ENCODE peak calls at places on chromosomes 3 and 15, in four cellular contexts. B is stomach, P is IMR-90, O is mesenchymal stem cell. K is an unnamed sample.

GRCh38 chr3:50676031-50676705 is 1.4 kb downstream of the DOCK3 start:
- DNase-seq in B (no peak), P (no peak), O (no peak), K (no peak)

GRCh38 chr3:31968927-31969418 is 12.1 kb downstream of the OSBPL10 start:
- DNase-seq in B (no peak), P (peak; percentile 93), O (peak; percentile 90), K (no peak)

GRCh38 chr3:117820900-117821299 is 1111.3 kb downstream of the TUSC7 start:
- DNase-seq in B (no peak), P (peak; percentile 66), O (no peak), K (no peak)

GRCh38 chr15:99110581-99111320 is 5.9 kb downstream of the SYNM start:
- DNase-seq in B (no peak), P (peak; percentile 18), O (no peak), K (no peak)

GRCh38 chr3:112046599-112046998 is 12.1 kb downstream of the TMPRSS7 start:
- DNase-seq in B (no peak), P (peak; percentile 59), O (no peak), K (no peak)

GRCh38 chr15:99682455-99682854 is 50.8 kb downstream of the LYSMD4 start:
- DNase-seq in B (no peak), P (peak; percentile 95), O (peak; percentile 82), K (no peak)

GRCh38 chr15:65829150-65829764 is 37.2 kb upstream of the DENND4A start:
- DNase-seq in B (no peak), P (peak; percentile 22), O (peak; percentile 29), K (no peak)

GRCh38 chr15:75648156-75649000 is 666 bp downstream of the SNX33 start:
- DNase-seq in B (peak; percentile 48), P (no peak), O (peak; percentile 74), K (no peak)

GRCh38 chr15:59835801-59836200 is 146.7 kb upstream of the BNIP2 start:
- DNase-seq in B (no peak), P (no peak), O (no peak), K (no peak)

GRCh38 chr3:126146525-126147146 is 33.8 kb downstream of the ALDH1L1 start:
- DNase-seq in B (no peak), P (no peak), O (no peak), K (no peak)

GRCh38 chr15:89139613-89140499 is 51.6 kb downstream of the ABHD2 start:
- DNase-seq in B (no peak), P (no peak), O (no peak), K (peak; percentile 41)

GRCh38 chr3:71101014-71101413 is 482.5 kb downstream of the FOXP1 start:
- DNase-seq in B (no peak), P (peak; percentile 81), O (peak; percentile 82), K (no peak)

GRCh38 chr3:174547801-174548200 is 311.3 kb upstream of the NAALADL2 start:
- DNase-seq in B (no peak), P (peak; percentile 28), O (peak; percentile 5), K (no peak)

GRCh38 chr3:66675383-66675782 is 174.6 kb upstream of the LRIG1 start:
- DNase-seq in B (no peak), P (peak; percentile 74), O (peak; percentile 47), K (no peak)

GRCh38 chr15:87416591-87417257 is 839.8 kb downstream of the NTRK3 start:
- DNase-seq in B (no peak), P (no peak), O (no peak), K (no peak)

GRCh38 chr3:171813897-171814460 is 3.7 kb upstream of the PLD1 start:
- DNase-seq in B (no peak), P (no peak), O (peak; percentile 42), K (no peak)

GRCh38 chr15:63191895-63192603 is 2.6 kb downstream of the RAB8B start:
- DNase-seq in B (no peak), P (no peak), O (no peak), K (no peak)

DNA sequence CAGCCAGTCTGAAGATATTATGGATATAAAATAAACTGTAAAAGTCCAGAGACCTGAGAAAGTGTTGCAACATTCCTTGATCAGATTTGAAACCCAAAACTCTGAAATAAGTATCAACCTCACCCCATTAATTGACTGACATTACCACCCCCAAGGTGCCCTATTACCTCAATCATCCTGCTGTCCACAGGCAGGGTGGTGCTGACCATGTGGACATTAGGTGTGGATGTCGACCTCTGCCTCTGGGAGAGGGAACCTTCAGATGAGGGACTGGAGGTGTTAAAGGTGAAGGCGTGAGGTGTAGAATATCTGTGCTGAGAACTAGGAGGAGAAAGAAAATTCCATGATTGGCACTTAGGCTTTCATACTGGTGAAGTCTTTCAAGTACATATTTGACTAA is 47.1 kb downstream of the MKRN2 start:
- DNase-seq in B (no peak), P (no peak), O (no peak), K (no peak)
- H3K36me3 ChIP-seq in B (peaks cover 100% of the 10 kb centered on the region), P (peaks cover 33% of the 10 kb centered on the region), O (peaks cover 93% of the 10 kb centered on the region), K (peaks cover 85% of the 10 kb centered on the region)

GRCh38 chr3:192408721-192409151 is 318.6 kb downstream of the FGF12 start:
- DNase-seq in B (no peak), P (no peak), O (peak; percentile 5), K (no peak)
- H3K27me3 ChIP-seq in B (peaks cover 3% of the 10 kb centered on the region), P (peaks cover 10% of the 10 kb centered on the region), O (peaks cover 9% of the 10 kb centered on the region), K (no peaks in the 10 kb centered on the region)

GRCh38 chr15:25244731-25245585 is 193.9 kb downstream of the UBE3A start:
- DNase-seq in B (peak; percentile 19), P (no peak), O (no peak), K (no peak)
- H3K9me3 ChIP-seq in B (peaks cover 5% of the 10 kb centered on the region), P (peaks cover 69% of the 10 kb centered on the region), O (peaks cover 9% of the 10 kb centered on the region), K (no peaks in the 10 kb centered on the region)

GRCh38 chr3:10081871-10082270 is 26.2 kb downstream of the FANCD2OS start:
- DNase-seq in B (no peak), P (no peak), O (no peak), K (no peak)
- H3K36me3 ChIP-seq in B (peaks cover 14% of the 10 kb centered on the region), P (peaks cover 4% of the 10 kb centered on the region), O (peaks cover 6% of the 10 kb centered on the region), K (no peaks in the 10 kb centered on the region)

DNA sequence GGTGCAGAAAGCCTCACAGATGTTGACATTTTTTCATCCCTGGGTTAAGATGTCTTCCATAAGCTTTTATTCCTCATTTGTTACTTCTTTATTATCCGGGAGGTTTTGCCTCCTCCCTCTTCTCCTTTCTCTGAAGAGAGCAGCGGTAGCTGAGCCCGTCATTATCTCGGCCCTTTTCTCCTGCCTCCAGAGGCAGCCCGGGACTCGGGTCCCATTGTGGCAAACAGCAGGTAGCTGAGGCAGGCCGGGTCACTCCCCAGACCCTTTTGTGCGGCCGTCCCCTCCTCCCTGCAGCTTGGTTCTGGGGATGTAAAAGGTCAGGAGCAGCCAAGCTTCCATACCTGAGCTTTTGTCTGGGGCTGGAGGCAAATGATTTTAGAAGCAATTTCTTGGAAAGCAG is 64.4 kb downstream of the CPN2 start:
- DNase-seq in B (no peak), P (no peak), O (no peak), K (no peak)
- H3K27me3 ChIP-seq in B (no peaks in the 10 kb centered on the region), P (peaks cover 44% of the 10 kb centered on the region), O (peaks cover 38% of the 10 kb centered on the region), K (no peaks in the 10 kb centered on the region)

DNA sequence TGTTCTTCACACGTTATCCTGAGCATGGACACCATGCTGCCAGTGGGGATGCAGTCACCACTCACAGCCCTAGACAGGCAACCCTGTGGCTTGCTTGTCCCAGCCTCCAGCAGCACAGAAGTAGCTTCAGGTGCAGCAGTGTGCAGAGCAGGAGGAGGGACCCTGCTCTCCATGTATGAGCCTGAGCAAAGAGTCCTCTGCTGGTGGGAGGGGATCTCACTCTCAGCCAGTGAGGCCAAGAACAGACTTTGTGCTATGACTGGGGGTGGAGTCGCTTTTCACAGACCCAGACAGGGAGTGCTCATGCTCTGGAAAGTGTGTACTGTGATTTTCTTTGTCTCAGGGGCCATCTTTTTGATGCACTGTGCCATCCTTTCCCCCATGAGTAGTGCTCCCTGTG is 66.1 kb upstream of the NDN start:
- DNase-seq in B (no peak), P (no peak), O (no peak), K (no peak)
- H3K9me3 ChIP-seq in B (no peaks in the 10 kb centered on the region), P (peaks cover 21% of the 10 kb centered on the region), O (peaks cover 6% of the 10 kb centered on the region), K (no peaks in the 10 kb centered on the region)

DNA sequence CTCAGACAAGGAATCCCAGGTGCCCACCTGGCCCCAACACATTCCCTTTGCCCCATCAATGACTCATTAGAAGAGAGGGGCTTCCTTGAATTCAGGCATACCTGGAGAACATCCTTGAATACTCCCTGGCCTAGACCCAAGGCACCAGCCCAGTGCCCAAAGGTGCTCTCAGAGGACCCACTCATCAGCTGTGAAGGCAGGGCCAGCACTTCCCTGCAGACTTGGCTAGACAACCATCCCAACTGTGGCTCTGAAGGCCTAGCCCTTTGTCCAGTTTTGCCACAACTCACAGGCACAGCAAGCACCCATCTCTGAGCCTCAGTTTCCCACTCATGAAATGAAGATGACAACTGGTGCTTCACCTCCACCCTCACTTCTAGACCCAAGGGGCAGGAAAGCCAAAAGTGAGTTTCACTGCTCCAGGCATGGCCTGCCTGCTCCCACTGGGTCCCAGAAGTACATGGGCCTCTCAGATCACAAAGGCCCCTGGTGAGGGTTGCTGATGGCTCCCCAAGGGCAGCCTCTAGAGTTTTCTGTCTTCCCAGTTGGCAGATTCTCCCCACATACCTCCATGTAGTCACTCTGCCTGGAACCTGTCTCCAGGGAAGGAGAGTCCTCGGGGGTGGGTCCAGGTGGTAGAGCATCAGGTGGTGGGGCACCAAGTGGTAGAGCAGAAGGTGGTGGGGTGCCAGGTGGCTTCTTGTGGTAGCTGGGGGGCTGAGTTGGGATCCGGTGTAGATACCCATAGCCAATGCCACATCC is 7.5 kb downstream of the GORASP1 start:
- DNase-seq in B (no peak), P (no peak), O (no peak), K (no peak)
- H3K36me3 ChIP-seq in B (peaks cover 71% of the 10 kb centered on the region), P (peaks cover 46% of the 10 kb centered on the region), O (peaks cover 73% of the 10 kb centered on the region), K (no peaks in the 10 kb centered on the region)

GRCh38 chr3:147395975-147396708 is 10.2 kb downstream of the ZIC4 start:
- DNase-seq in B (no peak), P (no peak), O (no peak), K (no peak)
- H3K27me3 ChIP-seq in B (peaks cover 56% of the 10 kb centered on the region), P (peaks cover 88% of the 10 kb centered on the region), O (no peaks in the 10 kb centered on the region), K (peaks cover 100% of the 10 kb centered on the region)

DNA sequence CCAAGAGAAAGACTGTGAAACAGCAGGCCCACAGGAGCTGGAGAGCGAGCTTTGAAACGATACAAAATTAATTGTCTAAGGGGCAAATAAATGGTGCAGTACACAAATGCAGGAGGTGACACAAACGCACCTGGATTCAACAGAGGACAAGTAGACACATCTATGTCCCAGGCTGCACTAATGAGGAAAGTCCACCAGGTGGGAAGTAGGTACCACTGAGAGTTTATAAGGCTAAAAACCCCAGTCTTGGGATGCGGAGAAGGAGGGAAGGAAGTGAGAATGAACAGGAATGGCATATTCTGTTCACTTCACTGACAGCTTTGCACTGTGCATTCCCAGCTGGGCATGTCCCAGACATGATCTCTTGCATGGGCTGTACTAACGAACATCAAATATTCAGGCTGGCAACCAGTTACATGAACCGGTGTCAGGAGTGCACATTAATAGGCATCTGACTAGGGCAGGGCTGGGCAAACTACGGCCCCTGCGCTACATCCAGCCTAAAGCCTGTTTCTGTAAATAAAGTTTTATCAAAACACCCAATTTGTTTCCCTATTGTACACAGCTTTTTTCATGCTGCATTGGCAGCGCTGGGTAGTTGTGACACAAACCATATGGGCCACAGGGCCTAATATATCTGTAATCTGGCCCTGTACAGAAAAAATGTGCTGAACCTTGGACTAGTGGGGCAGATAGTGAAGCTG is 107.1 kb downstream of the IGF2BP2 start:
- DNase-seq in B (no peak), P (no peak), O (no peak), K (no peak)
- H3K9me3 ChIP-seq in B (no peaks in the 10 kb centered on the region), P (no peaks in the 10 kb centered on the region), O (no peaks in the 10 kb centered on the region), K (no peaks in the 10 kb centered on the region)

K was measured in tibial nerve.